ENCODE peak calls at places on chromosomes 12 and 14, in five cellular contexts. One of them, this sample, is unnamed. For H3K27me3, the result is how much of the 10 kb centered on the place peaks cover.

GRCh38 chr14:35367056-35367372 is 37.5 kb downstream of the NFKBIA start:
- DNase-seq in lower lobe of right lung: no peak
- DNase-seq in pancreas: no peak
- DNase-seq in heart right ventricle: no peak
- DNase-seq in GM12878: no peak
- DNase-seq in this sample: no peak

GRCh38 chr14:50865677-50866076 is 6.2 kb upstream of the ABHD12B start:
- DNase-seq in pancreas: no peak
- DNase-seq in GM12878: no peak
- DNase-seq in lower lobe of right lung: no peak
- DNase-seq in heart right ventricle: no peak
- DNase-seq in this sample: no peak

GRCh38 chr12:64685076-64685475 is 74.1 kb downstream of the GNS start:
- DNase-seq in lower lobe of right lung: no peak
- DNase-seq in GM12878: no peak
- DNase-seq in pancreas: no peak
- DNase-seq in heart right ventricle: no peak
- DNase-seq in this sample: no peak

GRCh38 chr14:50830044-50830931 is 674 bp downstream of the NIN start:
- DNase-seq in GM12878: peak
- DNase-seq in pancreas: peak
- DNase-seq in heart right ventricle: peak
- DNase-seq in lower lobe of right lung: peak
- DNase-seq in this sample: peak

GRCh38 chr12:93144109-93144508 is 215.0 kb upstream of the EEA1 start:
- DNase-seq in heart right ventricle: no peak
- DNase-seq in pancreas: no peak
- DNase-seq in GM12878: no peak
- DNase-seq in lower lobe of right lung: no peak
- DNase-seq in this sample: no peak

GRCh38 chr12:24499151-24500146 is 449.5 kb downstream of the BCAT1 start:
- DNase-seq in heart right ventricle: no peak
- DNase-seq in GM12878: no peak
- DNase-seq in lower lobe of right lung: no peak
- DNase-seq in pancreas: no peak
- DNase-seq in this sample: no peak

GRCh38 chr12:12349711-12350665 is at the start of gene MANSC1:
- DNase-seq in pancreas: peak
- DNase-seq in heart right ventricle: peak
- DNase-seq in lower lobe of right lung: peak
- DNase-seq in GM12878: no peak
- DNase-seq in this sample: peak

GRCh38 chr14:79419571-79420327 is 791.6 kb downstream of the DIO2 start:
- DNase-seq in pancreas: no peak
- DNase-seq in lower lobe of right lung: no peak
- DNase-seq in GM12878: no peak
- DNase-seq in heart right ventricle: no peak
- DNase-seq in this sample: no peak

GRCh38 chr14:92657457-92658142 is 90.8 kb downstream of the LGMN start:
- DNase-seq in GM12878: no peak
- DNase-seq in pancreas: no peak
- DNase-seq in lower lobe of right lung: peak
- DNase-seq in heart right ventricle: peak
- DNase-seq in this sample: no peak

GRCh38 chr12:130344529-130344928 is 6.8 kb downstream of the PIWIL1 start:
- DNase-seq in pancreas: no peak
- DNase-seq in lower lobe of right lung: no peak
- DNase-seq in GM12878: no peak
- DNase-seq in heart right ventricle: no peak
- DNase-seq in this sample: no peak

GRCh38 chr12:25648460-25648859 is 95.4 kb upstream of the LMNTD1 start:
- DNase-seq in pancreas: peak
- DNase-seq in lower lobe of right lung: peak
- DNase-seq in GM12878: no peak
- DNase-seq in heart right ventricle: peak
- DNase-seq in this sample: no peak

GRCh38 chr12:64039285-64039871 is 182.7 kb downstream of the KICS2 start:
- DNase-seq in lower lobe of right lung: no peak
- DNase-seq in GM12878: no peak
- DNase-seq in pancreas: peak
- DNase-seq in heart right ventricle: no peak
- DNase-seq in this sample: peak

GRCh38 chr14:65070710-65071033 is 31.6 kb downstream of the MAX start:
- DNase-seq in pancreas: no peak
- DNase-seq in lower lobe of right lung: no peak
- DNase-seq in GM12878: no peak
- DNase-seq in heart right ventricle: peak
- DNase-seq in this sample: peak

GRCh38 chr12:81400024-81400423 is 322.1 kb downstream of the ACSS3 start:
- DNase-seq in pancreas: no peak
- DNase-seq in heart right ventricle: no peak
- DNase-seq in GM12878: no peak
- DNase-seq in lower lobe of right lung: no peak
- DNase-seq in this sample: no peak

GRCh38 chr14:100536721-100537700 is 50.2 kb downstream of the BEGAIN start:
- DNase-seq in GM12878: no peak
- DNase-seq in heart right ventricle: peak
- DNase-seq in pancreas: peak
- DNase-seq in lower lobe of right lung: peak
- DNase-seq in this sample: peak

GRCh38 chr14:104734991-104735779 is 11.2 kb downstream of the ADSS1 start:
- DNase-seq in pancreas: no peak
- DNase-seq in heart right ventricle: peak
- DNase-seq in lower lobe of right lung: no peak
- DNase-seq in GM12878: no peak
- DNase-seq in this sample: no peak

GRCh38 chr14:23160924-23161522 is 22.4 kb downstream of the SLC7A8 start:
- DNase-seq in GM12878: no peak
- DNase-seq in heart right ventricle: no peak
- DNase-seq in pancreas: peak
- DNase-seq in lower lobe of right lung: peak
- DNase-seq in this sample: peak

GRCh38 chr12:77064891-77065360 is 443 bp downstream of the E2F7 start:
- DNase-seq in GM12878: no peak
- DNase-seq in lower lobe of right lung: no peak
- DNase-seq in heart right ventricle: no peak
- DNase-seq in pancreas: no peak
- DNase-seq in this sample: no peak

GRCh38 chr12:52391618-52392002 is 6.2 kb upstream of the KRT84 start:
- DNase-seq in lower lobe of right lung: no peak
- DNase-seq in heart right ventricle: peak
- DNase-seq in pancreas: peak
- DNase-seq in GM12878: no peak
- DNase-seq in this sample: peak

GRCh38 chr14:81868172-81868571 is 334.5 kb upstream of the SEL1L start:
- DNase-seq in lower lobe of right lung: no peak
- DNase-seq in GM12878: no peak
- DNase-seq in heart right ventricle: no peak
- DNase-seq in pancreas: no peak
- DNase-seq in this sample: no peak

GRCh38 chr14:72128629-72129028 is 196.4 kb downstream of the RGS6 start:
- DNase-seq in pancreas: no peak
- DNase-seq in heart right ventricle: no peak
- DNase-seq in lower lobe of right lung: no peak
- DNase-seq in GM12878: no peak
- DNase-seq in this sample: no peak

GRCh38 chr14:53338192-53338591 is 185.1 kb upstream of the DDHD1 start:
- DNase-seq in heart right ventricle: no peak
- DNase-seq in pancreas: no peak
- DNase-seq in lower lobe of right lung: no peak
- DNase-seq in GM12878: no peak
- DNase-seq in this sample: no peak

GRCh38 chr14:97846156-97846555 is 1049.0 kb downstream of the VRK1 start:
- DNase-seq in heart right ventricle: no peak
- DNase-seq in lower lobe of right lung: no peak
- DNase-seq in GM12878: no peak
- DNase-seq in pancreas: no peak
- DNase-seq in this sample: no peak

GRCh38 chr12:89817501-89818226 is 109.0 kb upstream of the ATP2B1 start:
- DNase-seq in lower lobe of right lung: no peak
- DNase-seq in pancreas: no peak
- DNase-seq in GM12878: no peak
- DNase-seq in heart right ventricle: no peak
- DNase-seq in this sample: no peak

GRCh38 chr14:61511558-61511924 is 183.8 kb upstream of the HIF1A start:
- DNase-seq in heart right ventricle: no peak
- DNase-seq in GM12878: no peak
- DNase-seq in lower lobe of right lung: peak
- DNase-seq in pancreas: no peak
- DNase-seq in this sample: no peak

GRCh38 chr12:53481957-53482586 is 17.2 kb downstream of the MAP3K12 start:
- DNase-seq in lower lobe of right lung: no peak
- DNase-seq in heart right ventricle: no peak
- DNase-seq in pancreas: no peak
- DNase-seq in GM12878: no peak
- DNase-seq in this sample: no peak

GRCh38 chr14:97539884-97540283 is 742.7 kb downstream of the VRK1 start:
- DNase-seq in GM12878: no peak
- DNase-seq in pancreas: no peak
- DNase-seq in lower lobe of right lung: no peak
- DNase-seq in heart right ventricle: no peak
- DNase-seq in this sample: no peak

GRCh38 chr14:96852823-96853422 is 55.7 kb downstream of the VRK1 start:
- DNase-seq in pancreas: no peak
- DNase-seq in lower lobe of right lung: no peak
- DNase-seq in heart right ventricle: no peak
- DNase-seq in GM12878: peak
- DNase-seq in this sample: no peak

GRCh38 chr14:59997496-59997895 is 77.6 kb downstream of the LRRC9 start:
- DNase-seq in pancreas: no peak
- DNase-seq in lower lobe of right lung: no peak
- DNase-seq in GM12878: no peak
- DNase-seq in heart right ventricle: no peak
- DNase-seq in this sample: no peak

GRCh38 chr12:5856692-5857091 is 88.4 kb downstream of the ANO2 start:
- DNase-seq in heart right ventricle: no peak
- DNase-seq in GM12878: no peak
- DNase-seq in lower lobe of right lung: no peak
- DNase-seq in pancreas: no peak
- DNase-seq in this sample: no peak

GRCh38 chr12:57621497-57622292 is 10.5 kb downstream of the ARHGEF25 start:
- DNase-seq in GM12878: no peak
- DNase-seq in lower lobe of right lung: peak
- DNase-seq in pancreas: peak
- DNase-seq in heart right ventricle: peak
- DNase-seq in this sample: peak
- H3K27me3 ChIP-seq in GM12878: under half
- H3K27me3 ChIP-seq in lower lobe of right lung: half or more
- H3K27me3 ChIP-seq in pancreas: under half
- H3K27me3 ChIP-seq in heart right ventricle: under half
- H3K27me3 ChIP-seq in this sample: half or more

GRCh38 chr14:94421316-94421715 is 31.3 kb downstream of the SERPINA11 start:
- DNase-seq in GM12878: no peak
- DNase-seq in heart right ventricle: no peak
- DNase-seq in pancreas: no peak
- DNase-seq in lower lobe of right lung: no peak
- DNase-seq in this sample: no peak
- H3K27me3 ChIP-seq in GM12878: under half
- H3K27me3 ChIP-seq in heart right ventricle: under half
- H3K27me3 ChIP-seq in pancreas: under half
- H3K27me3 ChIP-seq in lower lobe of right lung: under half
- H3K27me3 ChIP-seq in this sample: under half

GRCh38 chr14:36662258-36662542 is 540 bp downstream of the PAX9 start:
- DNase-seq in heart right ventricle: no peak
- DNase-seq in lower lobe of right lung: no peak
- DNase-seq in GM12878: no peak
- DNase-seq in pancreas: no peak
- DNase-seq in this sample: no peak

GRCh38 chr14:36664322-36665193 is 2.9 kb downstream of the PAX9 start:
- DNase-seq in heart right ventricle: no peak
- DNase-seq in lower lobe of right lung: no peak
- DNase-seq in pancreas: no peak
- DNase-seq in GM12878: no peak
- DNase-seq in this sample: no peak

GRCh38 chr14:36662543-36663403 is 1.1 kb downstream of the PAX9 start:
- DNase-seq in GM12878: no peak
- DNase-seq in pancreas: peak
- DNase-seq in heart right ventricle: no peak
- DNase-seq in lower lobe of right lung: no peak
- DNase-seq in this sample: no peak

GRCh38 chr14:36661506-36662257 is at the start of gene PAX9:
- DNase-seq in GM12878: peak
- DNase-seq in pancreas: peak
- DNase-seq in heart right ventricle: no peak
- DNase-seq in lower lobe of right lung: peak
- DNase-seq in this sample: peak

GRCh38 chr14:36663404-36664321 is 2.0 kb downstream of the PAX9 start:
- DNase-seq in lower lobe of right lung: no peak
- DNase-seq in heart right ventricle: no peak
- DNase-seq in GM12878: no peak
- DNase-seq in pancreas: no peak
- DNase-seq in this sample: no peak
- H3K27me3 ChIP-seq in lower lobe of right lung: half or more
- H3K27me3 ChIP-seq in heart right ventricle: half or more
- H3K27me3 ChIP-seq in GM12878: under half
- H3K27me3 ChIP-seq in pancreas: under half
- H3K27me3 ChIP-seq in this sample: half or more

DNA sequence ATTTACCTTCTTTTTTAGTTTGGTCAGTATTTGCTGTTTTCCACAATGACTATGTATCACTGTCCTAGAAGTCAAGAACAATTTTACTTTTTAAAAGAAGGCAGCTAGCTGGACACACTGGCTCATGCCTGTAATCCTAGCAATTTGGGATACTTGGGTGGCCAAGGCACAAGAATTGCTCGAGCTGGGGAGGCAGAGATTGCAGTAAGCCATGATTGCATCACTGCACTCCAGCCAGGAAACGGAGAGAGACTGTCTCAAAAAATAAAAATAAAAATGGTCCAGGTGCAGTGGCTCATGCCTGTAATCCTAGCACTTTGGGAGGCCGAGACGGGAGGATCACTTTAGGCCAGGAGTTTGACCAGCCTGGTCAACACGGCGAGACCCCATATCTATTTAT is 28.3 kb downstream of the MDM1 start:
- DNase-seq in pancreas: no peak
- DNase-seq in GM12878: no peak
- DNase-seq in heart right ventricle: no peak
- DNase-seq in lower lobe of right lung: no peak
- DNase-seq in this sample: no peak
- H3K27me3 ChIP-seq in pancreas: under half
- H3K27me3 ChIP-seq in GM12878: under half
- H3K27me3 ChIP-seq in heart right ventricle: under half
- H3K27me3 ChIP-seq in lower lobe of right lung: under half
- H3K27me3 ChIP-seq in this sample: under half

GRCh38 chr14:106269029-106269428 is 742.6 kb downstream of the TMEM121 start:
- DNase-seq in pancreas: no peak
- DNase-seq in GM12878: peak
- DNase-seq in lower lobe of right lung: no peak
- DNase-seq in heart right ventricle: no peak
- DNase-seq in this sample: no peak
- H3K27me3 ChIP-seq in pancreas: under half
- H3K27me3 ChIP-seq in GM12878: under half
- H3K27me3 ChIP-seq in lower lobe of right lung: under half
- H3K27me3 ChIP-seq in heart right ventricle: under half
- H3K27me3 ChIP-seq in this sample: under half

GRCh38 chr14:99143126-99143525 is 128.9 kb downstream of the BCL11B start:
- DNase-seq in pancreas: no peak
- DNase-seq in heart right ventricle: no peak
- DNase-seq in lower lobe of right lung: no peak
- DNase-seq in GM12878: no peak
- DNase-seq in this sample: no peak
- H3K27me3 ChIP-seq in pancreas: under half
- H3K27me3 ChIP-seq in heart right ventricle: under half
- H3K27me3 ChIP-seq in lower lobe of right lung: under half
- H3K27me3 ChIP-seq in GM12878: under half
- H3K27me3 ChIP-seq in this sample: under half

GRCh38 chr12:132386926-132387497 is 57.6 kb upstream of the GALNT9 start:
- DNase-seq in lower lobe of right lung: no peak
- DNase-seq in heart right ventricle: no peak
- DNase-seq in GM12878: no peak
- DNase-seq in pancreas: no peak
- DNase-seq in this sample: no peak
- H3K27me3 ChIP-seq in lower lobe of right lung: under half
- H3K27me3 ChIP-seq in heart right ventricle: under half
- H3K27me3 ChIP-seq in GM12878: under half
- H3K27me3 ChIP-seq in pancreas: under half
- H3K27me3 ChIP-seq in this sample: under half